ENCODE peak calls at places on chromosomes 1 and 21, in ten cellular contexts. K, T, Z, J, W, V, M, U, S and Q are unnamed samples.

GRCh38 chr1:243213045-243213787 is 41.9 kb downstream of the CEP170 start:
- DNase-seq in S (no peak), K (no peak), V (no peak), U (no peak), Z (no peak), W (no peak), M (no peak), J (no peak), T (peak), Q (peak)

GRCh38 chr1:32316906-32317282 is 19.1 kb downstream of the MARCKSL1 start:
- DNase-seq in K (no peak), T (no peak), Z (peak), J (no peak), U (no peak), S (no peak), W (no peak), V (no peak), M (no peak), Q (no peak)

GRCh38 chr1:203807211-203807610 is 11.8 kb downstream of the ZBED6 start:
- DNase-seq in S (no peak), U (no peak), Z (no peak), W (no peak), K (no peak), T (no peak), V (no peak), M (no peak), J (no peak), Q (no peak)

GRCh38 chr1:22529901-22530621 is 33.2 kb upstream of the EPHA8 start:
- DNase-seq in S (no peak), Z (no peak), V (peak), K (no peak), J (peak), U (no peak), T (no peak), W (peak), M (no peak), Q (peak)

GRCh38 chr1:205576805-205577761 is 54.7 kb downstream of the ELK4 start:
- DNase-seq in W (no peak), Z (no peak), M (no peak), K (no peak), T (no peak), V (no peak), J (no peak), U (no peak), S (peak), Q (no peak)

GRCh38 chr21:29334717-29335428 is 36.2 kb downstream of the BACH1 start:
- DNase-seq in U (no peak), J (no peak), V (no peak), W (no peak), Z (no peak), S (no peak), T (no peak), K (no peak), M (no peak), Q (no peak)

GRCh38 chr1:51661081-51661518 is 44.2 kb downstream of the OSBPL9 start:
- DNase-seq in W (no peak), S (no peak), J (no peak), V (no peak), U (no peak), K (no peak), M (no peak), T (peak), Z (no peak), Q (peak)

GRCh38 chr21:31580866-31581276 is 78.6 kb upstream of the SOD1 start:
- DNase-seq in U (peak), T (peak), M (no peak), V (peak), W (peak), S (peak), Z (peak), K (peak), J (peak), Q (peak)

GRCh38 chr1:97464305-97464704 is 456.5 kb downstream of the DPYD start:
- DNase-seq in U (no peak), K (no peak), Z (no peak), M (no peak), V (no peak), T (no peak), J (no peak), W (no peak), S (no peak), Q (no peak)

GRCh38 chr1:245319161-245319560 is 164.4 kb downstream of the KIF26B start:
- DNase-seq in U (no peak), J (no peak), S (no peak), M (no peak), V (no peak), Z (no peak), T (no peak), K (no peak), W (no peak), Q (no peak)

GRCh38 chr1:193070942-193071341 is 11.5 kb downstream of the RO60 start:
- DNase-seq in S (no peak), W (no peak), U (peak), T (no peak), M (no peak), Z (peak), J (no peak), V (no peak), K (peak), Q (peak)

GRCh38 chr1:64653466-64653865 is 91.4 kb upstream of the RAVER2 start:
- DNase-seq in Z (no peak), J (no peak), W (no peak), M (no peak), T (no peak), V (no peak), K (no peak), S (no peak), U (no peak), Q (no peak)

GRCh38 chr1:154595621-154596020 is 12.4 kb downstream of the ADAR start:
- DNase-seq in K (no peak), V (no peak), J (no peak), S (no peak), U (no peak), W (no peak), Z (no peak), M (no peak), T (peak), Q (no peak)

GRCh38 chr1:113983826-113984225 is 4.6 kb downstream of the OLFML3 start:
- DNase-seq in S (no peak), J (no peak), K (no peak), U (no peak), W (no peak), V (no peak), M (no peak), Z (no peak), T (no peak), Q (no peak)

GRCh38 chr1:47696911-47697441 is 259.1 kb downstream of the FOXD2 start:
- DNase-seq in Z (no peak), U (no peak), K (no peak), S (no peak), V (no peak), J (no peak), M (peak), T (no peak), W (peak), Q (no peak)

GRCh38 chr1:155961937-155962336 is 16.4 kb downstream of the ARHGEF2 start:
- DNase-seq in T (peak), S (no peak), U (no peak), V (peak), M (peak), W (peak), K (no peak), Z (no peak), J (peak), Q (peak)

GRCh38 chr1:156524481-156524869 is 23.9 kb upstream of the MEF2D start:
- DNase-seq in T (no peak), K (no peak), U (no peak), M (no peak), W (no peak), V (no peak), Z (no peak), J (no peak), S (no peak), Q (no peak)

GRCh38 chr1:62621907-62622306 is 24.6 kb downstream of the ANGPTL3 start:
- DNase-seq in Z (no peak), T (peak), U (no peak), M (no peak), V (no peak), W (peak), J (no peak), S (peak), K (no peak), Q (peak)

GRCh38 chr1:29521846-29522580 is 285.7 kb downstream of the PTPRU start:
- DNase-seq in W (no peak), M (peak), U (peak), S (no peak), K (no peak), Z (no peak), V (no peak), J (no peak), T (no peak), Q (no peak)

GRCh38 chr1:34795916-34796315 is 3.1 kb downstream of the GJA4 start:
- DNase-seq in W (no peak), Z (no peak), T (no peak), M (no peak), U (no peak), J (no peak), V (no peak), S (no peak), K (no peak), Q (no peak)

GRCh38 chr1:168709407-168709891 is 19.6 kb downstream of the DPT start:
- DNase-seq in W (no peak), T (peak), J (no peak), V (peak), Z (no peak), U (no peak), S (peak), K (no peak), M (no peak), Q (peak)

GRCh38 chr1:173410794-173411236 is 66.3 kb upstream of the PRDX6 start:
- DNase-seq in Z (peak), W (no peak), J (no peak), M (no peak), T (no peak), U (no peak), K (no peak), V (no peak), S (no peak), Q (no peak)

GRCh38 chr1:38740543-38740942 is 119.0 kb downstream of the RRAGC start:
- DNase-seq in K (no peak), M (no peak), S (no peak), T (peak), J (no peak), V (no peak), U (no peak), Z (no peak), W (no peak), Q (no peak)

GRCh38 chr1:187685338-187685737 is 856.6 kb downstream of the PLA2G4A start:
- DNase-seq in K (no peak), J (no peak), W (no peak), U (no peak), Z (no peak), S (no peak), T (peak), M (no peak), V (no peak), Q (no peak)

GRCh38 chr1:205354259-205354904 is 2.3 kb downstream of the KLHDC8A start:
- DNase-seq in V (peak), Z (peak), T (peak), J (peak), S (peak), U (peak), W (peak), K (peak), M (no peak), Q (peak)

GRCh38 chr1:906532-907420 is 16.9 kb upstream of the SAMD11 start:
- DNase-seq in K (no peak), T (peak), U (no peak), J (peak), V (peak), S (peak), W (peak), M (peak), Z (peak), Q (no peak)

GRCh38 chr1:28950006-28950405 is 35.6 kb downstream of the EPB41 start:
- DNase-seq in S (no peak), Z (no peak), V (no peak), U (no peak), K (no peak), M (no peak), T (no peak), J (no peak), W (no peak), Q (no peak)

GRCh38 chr1:235024045-235024439 is 104.6 kb downstream of the TOMM20 start:
- DNase-seq in Z (no peak), V (no peak), U (no peak), K (no peak), J (no peak), S (no peak), M (no peak), T (no peak), W (no peak), Q (no peak)

GRCh38 chr1:183977717-183978116 is 59.8 kb downstream of the COLGALT2 start:
- DNase-seq in M (no peak), S (no peak), V (no peak), J (no peak), U (no peak), Z (no peak), W (no peak), K (no peak), T (no peak), Q (no peak)

GRCh38 chr1:5522605-5523145 is 469.6 kb downstream of the NPHP4 start:
- DNase-seq in S (no peak), M (no peak), Z (no peak), K (no peak), U (no peak), V (no peak), W (no peak), T (no peak), J (no peak), Q (no peak)

GRCh38 chr1:113879459-113880038 is 7.8 kb downstream of the BCL2L15 start:
- DNase-seq in T (no peak), K (no peak), J (no peak), U (no peak), W (no peak), V (no peak), Z (no peak), M (no peak), S (no peak), Q (no peak)

GRCh38 chr1:198143797-198144196 is 13.0 kb upstream of the NEK7 start:
- DNase-seq in T (no peak), K (no peak), V (no peak), W (no peak), S (no peak), M (no peak), U (no peak), Z (no peak), J (no peak), Q (no peak)

GRCh38 chr1:208461680-208462079 is 217.5 kb upstream of the PLXNA2 start:
- DNase-seq in U (no peak), M (no peak), Z (no peak), W (no peak), S (no peak), V (no peak), J (no peak), T (no peak), K (no peak), Q (no peak)
- TF ChIP-seq CTCF in U (peak), M (no peak), Z (peak), W (no peak), S (no peak), V (no peak), J (no peak), T (peak), K (no peak), Q (peak)

DNA sequence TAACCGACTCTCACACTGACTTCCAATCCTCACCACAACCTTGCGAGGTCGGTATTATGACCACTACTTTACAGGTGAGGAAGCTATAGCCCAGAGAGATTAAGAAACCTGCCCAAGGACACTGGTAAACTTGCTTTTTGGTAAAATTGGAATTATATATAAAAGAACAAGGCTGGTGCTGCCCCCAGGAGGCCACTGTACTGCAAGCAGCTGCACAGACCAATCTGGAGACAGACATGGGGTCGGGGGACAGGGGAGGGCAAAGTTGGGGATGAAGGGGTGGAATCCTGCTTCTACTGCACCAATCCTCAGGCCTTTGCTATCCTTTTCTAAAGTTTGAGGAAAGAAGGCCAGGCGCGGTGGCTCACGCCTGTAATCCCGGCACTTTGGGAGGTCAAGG is 280.8 kb downstream of the SPATA17 start:
- DNase-seq in U (peak), T (no peak), W (no peak), V (no peak), J (no peak), M (no peak), Z (peak), K (no peak), S (no peak), Q (peak)
- TF ChIP-seq CTCF in U (peak), T (peak), W (no peak), V (no peak), J (no peak), M (no peak), Z (peak), K (no peak), S (no peak), Q (peak)

DNA sequence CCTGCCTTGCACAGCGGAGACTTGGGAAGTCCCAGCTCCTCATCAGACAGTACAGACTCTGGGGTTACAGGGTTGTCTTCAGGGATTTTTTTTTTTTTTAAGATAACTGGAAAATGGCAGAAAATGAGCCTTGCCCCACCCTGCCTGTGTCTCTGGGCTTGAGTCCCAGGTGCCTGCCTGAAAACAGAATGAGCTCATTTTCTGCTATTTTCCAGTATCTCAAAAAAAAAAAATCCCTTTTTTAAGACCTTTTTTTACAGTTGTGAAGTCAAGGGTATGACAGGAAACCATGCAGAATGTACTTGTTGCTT is 10.1 kb downstream of the SLX9 start:
- DNase-seq in V (no peak), S (no peak), J (no peak), K (no peak), Z (no peak), U (no peak), M (no peak), T (no peak), W (no peak), Q (no peak)
- TF ChIP-seq CTCF in V (no peak), S (no peak), J (no peak), K (peak), Z (peak), U (no peak), M (peak), T (no peak), W (no peak), Q (no peak)

GRCh38 chr1:26972821-26973220 is 12.6 kb upstream of the KDF1 start:
- DNase-seq in U (no peak), M (no peak), K (no peak), V (no peak), Z (no peak), J (no peak), W (no peak), T (no peak), S (no peak), Q (no peak)

GRCh38 chr1:26972390-26972789 is 12.1 kb upstream of the KDF1 start:
- DNase-seq in M (no peak), S (no peak), V (no peak), W (no peak), U (no peak), J (no peak), T (no peak), K (no peak), Z (no peak), Q (no peak)

GRCh38 chr1:26976621-26977510 is 16.6 kb upstream of the KDF1 start:
- DNase-seq in K (no peak), J (no peak), S (no peak), U (no peak), W (no peak), T (no peak), M (no peak), Z (no peak), V (no peak), Q (no peak)

GRCh38 chr1:26970810-26971209 is 10.5 kb upstream of the KDF1 start:
- DNase-seq in M (no peak), V (no peak), J (no peak), W (no peak), S (no peak), Z (no peak), K (no peak), U (no peak), T (no peak), Q (no peak)

GRCh38 chr1:26971590-26971989 is 11.3 kb upstream of the KDF1 start:
- DNase-seq in V (no peak), T (no peak), W (no peak), J (no peak), M (no peak), S (no peak), U (no peak), Z (no peak), K (no peak), Q (no peak)
- TF ChIP-seq CTCF in V (no peak), T (no peak), W (no peak), J (no peak), M (no peak), S (no peak), U (no peak), Z (no peak), K (no peak), Q (no peak)

GRCh38 chr1:67261646-67262045 is 46.0 kb upstream of the IL12RB2 start:
- DNase-seq in M (no peak), K (no peak), S (no peak), T (no peak), U (peak), V (no peak), J (no peak), Z (peak), W (no peak), Q (peak)
- TF ChIP-seq CTCF in M (no peak), K (no peak), S (no peak), T (no peak), U (no peak), V (no peak), J (no peak), Z (peak), W (no peak), Q (peak)

GRCh38 chr1:151281225-151281968 is 702 bp upstream of the ZNF687 start:
- DNase-seq in S (peak), J (peak), U (peak), M (peak), W (peak), V (peak), K (peak), T (peak), Z (peak), Q (peak)
- TF ChIP-seq CTCF in S (peak), J (peak), U (peak), M (peak), W (peak), V (peak), K (peak), T (peak), Z (no peak), Q (peak)

DNA sequence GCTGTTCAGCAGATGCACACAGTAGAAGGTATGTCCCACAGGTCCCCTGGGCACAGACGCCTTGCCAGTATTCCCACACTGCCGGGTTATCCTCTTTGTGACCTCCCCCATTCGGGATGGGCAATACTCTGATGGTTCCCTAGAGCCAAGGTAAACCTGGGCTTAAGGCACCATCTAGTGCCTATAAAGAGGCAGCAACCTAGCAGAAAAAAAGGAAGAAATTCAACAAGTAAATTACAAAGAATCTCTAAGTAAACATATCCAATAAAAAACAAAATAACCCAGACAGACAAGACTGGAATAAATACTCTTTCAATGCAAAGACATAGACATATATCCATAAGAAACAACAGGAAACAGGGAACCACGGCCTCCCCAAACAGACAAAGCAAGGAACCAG is 39.4 kb downstream of the HSF2BP start:
- DNase-seq in U (no peak), J (no peak), Z (peak), W (no peak), K (no peak), T (no peak), V (no peak), M (no peak), S (no peak), Q (no peak)
- TF ChIP-seq CTCF in U (no peak), J (no peak), Z (peak), W (no peak), K (no peak), T (peak), V (no peak), M (peak), S (no peak), Q (peak)

GRCh38 chr1:68347415-68347814 is 102.3 kb downstream of the RPE65 start:
- DNase-seq in Z (peak), S (no peak), K (no peak), W (peak), T (no peak), U (no peak), V (peak), M (no peak), J (peak), Q (no peak)

GRCh38 chr1:68340951-68341350 is 108.6 kb upstream of the WLS start:
- DNase-seq in U (no peak), S (no peak), M (no peak), T (no peak), J (no peak), Z (no peak), V (no peak), K (no peak), W (no peak), Q (no peak)

GRCh38 chr1:68344208-68344607 is 105.5 kb downstream of the RPE65 start:
- DNase-seq in J (no peak), S (no peak), K (no peak), W (no peak), U (no peak), Z (no peak), V (no peak), T (no peak), M (no peak), Q (no peak)

GRCh38 chr1:68346192-68346808 is 103.5 kb downstream of the RPE65 start:
- DNase-seq in T (peak), U (no peak), K (no peak), V (no peak), W (no peak), M (no peak), Z (peak), S (no peak), J (no peak), Q (peak)
- TF ChIP-seq CTCF in T (peak), U (peak), K (no peak), V (peak), W (peak), M (peak), Z (peak), S (peak), J (peak), Q (peak)

GRCh38 chr1:239819075-239819474 is 272.6 kb upstream of the FMN2 start:
- DNase-seq in J (no peak), Z (peak), M (no peak), K (no peak), V (no peak), T (no peak), S (no peak), U (peak), W (no peak), Q (no peak)
- TF ChIP-seq CTCF in J (no peak), Z (no peak), M (no peak), K (no peak), V (no peak), T (no peak), S (no peak), U (peak), W (no peak), Q (no peak)